ENCODE peak calls at places on chromosomes 6 and 20, in seven cellular contexts. I is OCI-LY7; X is CD4-positive, CD25-positive, alpha-beta regulatory T cell; G is GF-D8; J is psoas muscle; Y is globus pallidus; T is occipital lobe. S is an unnamed sample.

GRCh38 chr20:7792131-7792869 is 148.0 kb downstream of the HAO1 start:
- DNase-seq in I (no peak), J (no peak), T (no peak), X (no peak), Y (no peak), G (no peak), S (no peak)

GRCh38 chr6:80436663-80437062 is 330.2 kb downstream of the BCKDHB start:
- DNase-seq in G (no peak), X (no peak), J (no peak), I (no peak), Y (no peak), T (no peak), S (no peak)

GRCh38 chr20:38842558-38842981 is 37.1 kb downstream of the PPP1R16B start:
- DNase-seq in T (no peak), I (peak), J (no peak), G (no peak), Y (no peak), X (peak), S (peak)

GRCh38 chr6:50889492-50889891 is 70.8 kb downstream of the TFAP2B start:
- DNase-seq in J (no peak), G (no peak), Y (no peak), I (no peak), T (no peak), X (no peak), S (no peak)

GRCh38 chr20:41140226-41141133 is 3.1 kb downstream of the PLCG1 start:
- DNase-seq in J (no peak), X (no peak), G (no peak), I (no peak), Y (no peak), T (no peak), S (no peak)

GRCh38 chr20:36646678-36647077 is 682 bp upstream of the SLA2 start:
- DNase-seq in X (no peak), T (no peak), J (no peak), G (no peak), I (no peak), Y (no peak), S (no peak)

GRCh38 chr6:116101298-116101718 is 655 bp downstream of the NT5DC1 start:
- DNase-seq in Y (no peak), T (no peak), J (no peak), X (no peak), I (no peak), G (no peak), S (no peak)

GRCh38 chr20:54140927-54141566 is 32.7 kb downstream of the CYP24A1 start:
- DNase-seq in Y (no peak), J (no peak), G (no peak), I (no peak), T (no peak), X (no peak), S (no peak)

GRCh38 chr6:30875244-30876038 is 8.9 kb upstream of the DDR1 start:
- DNase-seq in J (no peak), X (no peak), Y (no peak), G (no peak), I (no peak), T (no peak), S (no peak)

GRCh38 chr6:138682722-138683521 is 90.6 kb upstream of the CCDC28A start:
- DNase-seq in T (peak), X (no peak), Y (no peak), I (no peak), J (no peak), G (no peak), S (no peak)

GRCh38 chr20:23356203-23356602 is 5.6 kb downstream of the NXT1 start:
- DNase-seq in X (no peak), I (no peak), J (no peak), T (no peak), Y (no peak), G (no peak), S (no peak)

GRCh38 chr6:44024597-44025219 is 102.5 kb downstream of the MRPL14 start:
- DNase-seq in Y (no peak), J (no peak), G (no peak), I (peak), T (no peak), X (no peak), S (no peak)

GRCh38 chr20:7841291-7841966 is 98.8 kb downstream of the HAO1 start:
- DNase-seq in G (no peak), J (peak), X (no peak), Y (no peak), T (no peak), I (no peak), S (no peak)

GRCh38 chr6:8268606-8269005 is 166.3 kb upstream of the EEF1E1 start:
- DNase-seq in G (no peak), I (no peak), T (no peak), Y (no peak), J (no peak), X (no peak), S (no peak)

GRCh38 chr6:38495922-38496635 is 143.7 kb downstream of the BTBD9 start:
- DNase-seq in T (peak), X (no peak), G (no peak), Y (peak), I (no peak), J (no peak), S (no peak)

S was measured in germinal center.